ENCODE peak calls at places on chromosomes 12 and 14, in six cellular contexts. G, R, H, P, T and E are unnamed samples.

GRCh38 chr14:71693373-71693772 is 238.9 kb upstream of the RGS6 start:
- DNase-seq in G (no peak), R (no peak), H (no peak), P (no peak), T (peak), E (no peak)

GRCh38 chr14:51701956-51702355 is 50.2 kb downstream of the FRMD6 start:
- DNase-seq in G (no peak), R (no peak), H (no peak), P (no peak), T (no peak), E (no peak)

GRCh38 chr14:34684578-34684977 is 29.8 kb downstream of the CFL2 start:
- DNase-seq in G (no peak), R (no peak), H (peak), P (no peak), T (no peak), E (no peak)

GRCh38 chr12:100184549-100184948 is 16.1 kb upstream of the ACTR6 start:
- DNase-seq in G (no peak), R (no peak), H (no peak), P (no peak), T (no peak), E (no peak)

GRCh38 chr12:91704446-91704845 is 441.2 kb downstream of the BTG1 start:
- DNase-seq in G (no peak), R (no peak), H (peak), P (no peak), T (no peak), E (no peak)

GRCh38 chr14:68816183-68816942 is 23.5 kb upstream of the ZFP36L1 start:
- DNase-seq in G (peak), R (peak), H (peak), P (peak), T (peak), E (peak)

GRCh38 chr12:102769323-102769916 is 147.6 kb downstream of the PAH start:
- DNase-seq in G (peak), R (peak), H (peak), P (no peak), T (peak), E (no peak)

GRCh38 chr12:34404377-34405285 is 382.3 kb downstream of the ALG10 start:
- DNase-seq in G (peak), R (peak), H (no peak), P (no peak), T (no peak), E (peak)

GRCh38 chr12:108793756-108794441 is 62.6 kb upstream of the CORO1C start:
- DNase-seq in G (no peak), R (peak), H (no peak), P (no peak), T (no peak), E (no peak)

GRCh38 chr12:57193706-57194245 is 22.8 kb upstream of the NXPH4 start:
- DNase-seq in G (no peak), R (no peak), H (no peak), P (no peak), T (no peak), E (no peak)

GRCh38 chr12:45730842-45731336 is 1.4 kb downstream of the ARID2 start:
- DNase-seq in G (no peak), R (no peak), H (peak), P (no peak), T (peak), E (no peak)

GRCh38 chr14:66471584-66471983 is 14.6 kb upstream of the CCDC196 start:
- DNase-seq in G (no peak), R (no peak), H (no peak), P (no peak), T (no peak), E (no peak)

GRCh38 chr14:53539489-53540126 is 386.5 kb upstream of the DDHD1 start:
- DNase-seq in G (peak), R (peak), H (peak), P (peak), T (peak), E (peak)

GRCh38 chr12:5432011-5432400 is at the start of gene NTF3:
- DNase-seq in G (no peak), R (peak), H (no peak), P (no peak), T (peak), E (no peak)

GRCh38 chr12:95114766-95115450 is 41.5 kb upstream of the NR2C1 start:
- DNase-seq in G (no peak), R (no peak), H (no peak), P (no peak), T (no peak), E (no peak)

GRCh38 chr12:47819544-47819901 is 180 bp downstream of the HDAC7 start:
- DNase-seq in G (no peak), R (no peak), H (no peak), P (no peak), T (no peak), E (no peak)

GRCh38 chr12:88237954-88238353 is 95.8 kb downstream of the TMTC3 start:
- DNase-seq in G (no peak), R (no peak), H (peak), P (peak), T (no peak), E (no peak)

GRCh38 chr14:74459981-74460380 is 33.1 kb downstream of the NPC2 start:
- DNase-seq in G (no peak), R (no peak), H (no peak), P (no peak), T (no peak), E (no peak)

GRCh38 chr14:92785601-92786426 is 8.3 kb upstream of the GOLGA5 start:
- DNase-seq in G (no peak), R (peak), H (peak), P (no peak), T (peak), E (no peak)

GRCh38 chr12:63857771-63858670 is 13.5 kb downstream of the SRGAP1 start:
- DNase-seq in G (no peak), R (no peak), H (no peak), P (no peak), T (no peak), E (no peak)

GRCh38 chr12:99476956-99477355 is 170.6 kb upstream of the GARIN6 start:
- DNase-seq in G (no peak), R (no peak), H (no peak), P (no peak), T (no peak), E (no peak)

GRCh38 chr14:94975366-94975765 is 182.0 kb downstream of the DICER1 start:
- DNase-seq in G (no peak), R (no peak), H (no peak), P (no peak), T (no peak), E (no peak)

GRCh38 chr14:56138987-56139386 is 20.8 kb downstream of the PELI2 start:
- DNase-seq in G (no peak), R (no peak), H (no peak), P (no peak), T (no peak), E (no peak)

GRCh38 chr12:105561981-105562726 is 231.7 kb downstream of the C12orf75 start:
- DNase-seq in G (peak), R (peak), H (peak), P (no peak), T (peak), E (no peak)

GRCh38 chr12:85568395-85569103 is 267.7 kb downstream of the RASSF9 start:
- DNase-seq in G (peak), R (no peak), H (no peak), P (no peak), T (no peak), E (peak)

GRCh38 chr14:87996276-87996592 is 3.3 kb upstream of the GALC start:
- DNase-seq in G (no peak), R (no peak), H (no peak), P (no peak), T (no peak), E (no peak)

GRCh38 chr14:104135904-104136471 is 2.4 kb upstream of the KIF26A start:
- DNase-seq in G (no peak), R (peak), H (no peak), P (no peak), T (no peak), E (no peak)

GRCh38 chr12:108565976-108566375 is 3.6 kb downstream of the ISCU start:
- DNase-seq in G (no peak), R (peak), H (peak), P (no peak), T (no peak), E (peak)

GRCh38 chr14:68789798-68790655 is 2.8 kb downstream of the ZFP36L1 start:
- DNase-seq in G (no peak), R (no peak), H (peak), P (no peak), T (no peak), E (peak)

GRCh38 chr12:16189849-16190248 is 87.6 kb downstream of the SLC15A5 start:
- DNase-seq in G (peak), R (no peak), H (no peak), P (no peak), T (no peak), E (no peak)

GRCh38 chr14:104138098-104138890 is at the start of gene KIF26A:
- DNase-seq in G (peak), R (peak), H (no peak), P (no peak), T (peak), E (no peak)

GRCh38 chr12:121505513-121505912 is 75.3 kb downstream of the KDM2B start:
- DNase-seq in G (no peak), R (no peak), H (no peak), P (no peak), T (peak), E (no peak)

GRCh38 chr12:116455540-116456306 is 103.5 kb upstream of the MAP1LC3B2 start:
- DNase-seq in G (no peak), R (peak), H (peak), P (no peak), T (peak), E (peak)

GRCh38 chr14:24138396-24139271 is 2.6 kb downstream of the PSME1 start:
- DNase-seq in G (no peak), R (no peak), H (no peak), P (no peak), T (no peak), E (no peak)

GRCh38 chr12:86367137-86367536 is 110.9 kb upstream of the MGAT4C start:
- DNase-seq in G (no peak), R (no peak), H (no peak), P (peak), T (no peak), E (no peak)